ENCODE peak calls at places on chromosome 10, in ten cellular contexts. One of them, this sample, is unnamed.

GRCh38 chr10:132538031-132538789 is 623 bp downstream of the INPP5A start:
- DNase-seq in central memory CD4-positive, alpha-beta T cell: peak; percentile 12
- DNase-seq in smooth muscle cell of the brain vasculature: no peak
- DNase-seq in activated gamma-delta T cell: no peak
- DNase-seq in amniotic epithelial cell: no peak
- DNase-seq in putamen: no peak
- DNase-seq in HFF-Myc: no peak
- DNase-seq in cardiac muscle cell: no peak
- DNase-seq in hepatocyte: no peak
- DNase-seq in NCI-H2081: no peak
- DNase-seq in this sample: no peak

GRCh38 chr10:14014423-14014822 is 316.3 kb downstream of the FRMD4A start:
- DNase-seq in smooth muscle cell of the brain vasculature: no peak
- DNase-seq in NCI-H2081: no peak
- DNase-seq in HFF-Myc: no peak
- DNase-seq in cardiac muscle cell: no peak
- DNase-seq in hepatocyte: no peak
- DNase-seq in activated gamma-delta T cell: no peak
- DNase-seq in central memory CD4-positive, alpha-beta T cell: no peak
- DNase-seq in putamen: no peak
- DNase-seq in amniotic epithelial cell: no peak
- DNase-seq in this sample: no peak

GRCh38 chr10:116195039-116195438 is 78.0 kb downstream of the GFRA1 start:
- DNase-seq in HFF-Myc: no peak
- DNase-seq in activated gamma-delta T cell: no peak
- DNase-seq in hepatocyte: no peak
- DNase-seq in amniotic epithelial cell: no peak
- DNase-seq in central memory CD4-positive, alpha-beta T cell: no peak
- DNase-seq in NCI-H2081: no peak
- DNase-seq in smooth muscle cell of the brain vasculature: no peak
- DNase-seq in cardiac muscle cell: no peak
- DNase-seq in putamen: no peak
- DNase-seq in this sample: no peak

GRCh38 chr10:118725784-118726507 is 28.8 kb downstream of the CACUL1 start:
- DNase-seq in central memory CD4-positive, alpha-beta T cell: no peak
- DNase-seq in putamen: no peak
- DNase-seq in amniotic epithelial cell: no peak
- DNase-seq in NCI-H2081: no peak
- DNase-seq in cardiac muscle cell: peak; percentile 26
- DNase-seq in hepatocyte: no peak
- DNase-seq in HFF-Myc: peak; percentile 66
- DNase-seq in activated gamma-delta T cell: no peak
- DNase-seq in smooth muscle cell of the brain vasculature: no peak
- DNase-seq in this sample: no peak

GRCh38 chr10:90418869-90419652 is 438.8 kb downstream of the HTR7 start:
- DNase-seq in central memory CD4-positive, alpha-beta T cell: no peak
- DNase-seq in NCI-H2081: no peak
- DNase-seq in putamen: no peak
- DNase-seq in HFF-Myc: peak; percentile 59
- DNase-seq in smooth muscle cell of the brain vasculature: peak; percentile 55
- DNase-seq in activated gamma-delta T cell: no peak
- DNase-seq in hepatocyte: peak; percentile 48
- DNase-seq in cardiac muscle cell: peak; percentile 83
- DNase-seq in amniotic epithelial cell: peak; percentile 95
- DNase-seq in this sample: no peak

GRCh38 chr10:93749218-93749799 is 8.4 kb upstream of the LGI1 start:
- DNase-seq in hepatocyte: peak; percentile 48
- DNase-seq in activated gamma-delta T cell: no peak
- DNase-seq in central memory CD4-positive, alpha-beta T cell: no peak
- DNase-seq in NCI-H2081: no peak
- DNase-seq in smooth muscle cell of the brain vasculature: no peak
- DNase-seq in cardiac muscle cell: no peak
- DNase-seq in putamen: no peak
- DNase-seq in amniotic epithelial cell: peak; percentile 44
- DNase-seq in HFF-Myc: no peak
- DNase-seq in this sample: no peak

GRCh38 chr10:113819989-113820388 is 33.9 kb downstream of the DCLRE1A start:
- DNase-seq in HFF-Myc: no peak
- DNase-seq in NCI-H2081: no peak
- DNase-seq in cardiac muscle cell: no peak
- DNase-seq in putamen: no peak
- DNase-seq in smooth muscle cell of the brain vasculature: no peak
- DNase-seq in amniotic epithelial cell: no peak
- DNase-seq in activated gamma-delta T cell: no peak
- DNase-seq in hepatocyte: no peak
- DNase-seq in central memory CD4-positive, alpha-beta T cell: no peak
- DNase-seq in this sample: no peak

GRCh38 chr10:79059859-79060379 is 8.8 kb upstream of the ZMIZ1 start:
- DNase-seq in amniotic epithelial cell: no peak
- DNase-seq in central memory CD4-positive, alpha-beta T cell: no peak
- DNase-seq in activated gamma-delta T cell: no peak
- DNase-seq in smooth muscle cell of the brain vasculature: no peak
- DNase-seq in hepatocyte: no peak
- DNase-seq in putamen: peak; percentile 80
- DNase-seq in cardiac muscle cell: no peak
- DNase-seq in NCI-H2081: no peak
- DNase-seq in HFF-Myc: no peak
- DNase-seq in this sample: peak; percentile 78

GRCh38 chr10:11505636-11506035 is 105.8 kb downstream of the USP6NL start:
- DNase-seq in smooth muscle cell of the brain vasculature: no peak
- DNase-seq in hepatocyte: no peak
- DNase-seq in amniotic epithelial cell: no peak
- DNase-seq in putamen: peak; percentile 45
- DNase-seq in cardiac muscle cell: no peak
- DNase-seq in activated gamma-delta T cell: no peak
- DNase-seq in HFF-Myc: no peak
- DNase-seq in central memory CD4-positive, alpha-beta T cell: no peak
- DNase-seq in NCI-H2081: no peak
- DNase-seq in this sample: no peak

GRCh38 chr10:61878411-61879051 is 23.0 kb upstream of the ARID5B start:
- DNase-seq in amniotic epithelial cell: no peak
- DNase-seq in cardiac muscle cell: no peak
- DNase-seq in NCI-H2081: no peak
- DNase-seq in putamen: no peak
- DNase-seq in smooth muscle cell of the brain vasculature: no peak
- DNase-seq in hepatocyte: no peak
- DNase-seq in activated gamma-delta T cell: no peak
- DNase-seq in HFF-Myc: no peak
- DNase-seq in central memory CD4-positive, alpha-beta T cell: no peak
- DNase-seq in this sample: no peak

GRCh38 chr10:9824546-9825164 is 1193.0 kb upstream of the CELF2 start:
- DNase-seq in central memory CD4-positive, alpha-beta T cell: no peak
- DNase-seq in activated gamma-delta T cell: no peak
- DNase-seq in amniotic epithelial cell: no peak
- DNase-seq in hepatocyte: peak; percentile 50
- DNase-seq in smooth muscle cell of the brain vasculature: no peak
- DNase-seq in putamen: no peak
- DNase-seq in cardiac muscle cell: no peak
- DNase-seq in NCI-H2081: no peak
- DNase-seq in HFF-Myc: no peak
- DNase-seq in this sample: no peak

GRCh38 chr10:69315100-69315542 is 36.8 kb downstream of the HK1 start:
- DNase-seq in smooth muscle cell of the brain vasculature: no peak
- DNase-seq in activated gamma-delta T cell: no peak
- DNase-seq in NCI-H2081: no peak
- DNase-seq in putamen: no peak
- DNase-seq in central memory CD4-positive, alpha-beta T cell: no peak
- DNase-seq in HFF-Myc: no peak
- DNase-seq in hepatocyte: peak; percentile 46
- DNase-seq in cardiac muscle cell: no peak
- DNase-seq in amniotic epithelial cell: no peak
- DNase-seq in this sample: no peak

GRCh38 chr10:4086041-4086886 is 301.3 kb upstream of the KLF6 start:
- DNase-seq in cardiac muscle cell: peak; percentile 86
- DNase-seq in hepatocyte: no peak
- DNase-seq in smooth muscle cell of the brain vasculature: no peak
- DNase-seq in activated gamma-delta T cell: no peak
- DNase-seq in HFF-Myc: no peak
- DNase-seq in NCI-H2081: no peak
- DNase-seq in putamen: no peak
- DNase-seq in amniotic epithelial cell: peak; percentile 67
- DNase-seq in central memory CD4-positive, alpha-beta T cell: no peak
- DNase-seq in this sample: no peak

GRCh38 chr10:61898435-61898778 is 3.1 kb upstream of the ARID5B start:
- DNase-seq in cardiac muscle cell: no peak
- DNase-seq in NCI-H2081: peak; percentile 22
- DNase-seq in central memory CD4-positive, alpha-beta T cell: no peak
- DNase-seq in putamen: no peak
- DNase-seq in hepatocyte: no peak
- DNase-seq in amniotic epithelial cell: no peak
- DNase-seq in HFF-Myc: no peak
- DNase-seq in smooth muscle cell of the brain vasculature: no peak
- DNase-seq in activated gamma-delta T cell: no peak
- DNase-seq in this sample: no peak

GRCh38 chr10:132423966-132424847 is 27.2 kb downstream of the PWWP2B start:
- DNase-seq in hepatocyte: no peak
- DNase-seq in central memory CD4-positive, alpha-beta T cell: no peak
- DNase-seq in smooth muscle cell of the brain vasculature: no peak
- DNase-seq in putamen: peak; percentile 54
- DNase-seq in amniotic epithelial cell: no peak
- DNase-seq in activated gamma-delta T cell: no peak
- DNase-seq in NCI-H2081: no peak
- DNase-seq in cardiac muscle cell: no peak
- DNase-seq in HFF-Myc: no peak
- DNase-seq in this sample: no peak

GRCh38 chr10:58894929-58895328 is 281.5 kb upstream of the PHYHIPL start:
- DNase-seq in hepatocyte: no peak
- DNase-seq in central memory CD4-positive, alpha-beta T cell: no peak
- DNase-seq in activated gamma-delta T cell: no peak
- DNase-seq in putamen: no peak
- DNase-seq in cardiac muscle cell: peak; percentile 23
- DNase-seq in HFF-Myc: no peak
- DNase-seq in amniotic epithelial cell: no peak
- DNase-seq in smooth muscle cell of the brain vasculature: no peak
- DNase-seq in NCI-H2081: no peak
- DNase-seq in this sample: no peak

GRCh38 chr10:29026065-29026797 is 262.6 kb upstream of the LYZL1 start:
- DNase-seq in cardiac muscle cell: no peak
- DNase-seq in putamen: no peak
- DNase-seq in smooth muscle cell of the brain vasculature: no peak
- DNase-seq in NCI-H2081: no peak
- DNase-seq in amniotic epithelial cell: peak; percentile 78
- DNase-seq in central memory CD4-positive, alpha-beta T cell: no peak
- DNase-seq in hepatocyte: no peak
- DNase-seq in activated gamma-delta T cell: no peak
- DNase-seq in HFF-Myc: no peak
- DNase-seq in this sample: no peak

GRCh38 chr10:101778151-101778780 is 2.4 kb upstream of the FGF8 start:
- DNase-seq in smooth muscle cell of the brain vasculature: no peak
- DNase-seq in putamen: no peak
- DNase-seq in amniotic epithelial cell: no peak
- DNase-seq in hepatocyte: no peak
- DNase-seq in activated gamma-delta T cell: no peak
- DNase-seq in HFF-Myc: no peak
- DNase-seq in central memory CD4-positive, alpha-beta T cell: no peak
- DNase-seq in NCI-H2081: no peak
- DNase-seq in cardiac muscle cell: no peak
- DNase-seq in this sample: no peak